ENCODE peak calls at places on chromosomes 6 and 20, in seven cellular contexts. H, W, J, X, V, G and Z are unnamed samples.

GRCh38 chr6:63649269-63649668 is 13.7 kb downstream of the PHF3 start:
- DNase-seq in H (no peak), W (peak; percentile 56), J (no peak), X (no peak), V (no peak), G (no peak), Z (no peak)

GRCh38 chr20:17630806-17631195 is 51.2 kb downstream of the RRBP1 start:
- DNase-seq in H (no peak), W (no peak), J (no peak), X (no peak), V (no peak), G (no peak), Z (no peak)

GRCh38 chr6:114467931-114468330 is 125.1 kb upstream of the HS3ST5 start:
- DNase-seq in H (peak; percentile 13), W (no peak), J (peak; percentile 0), X (no peak), V (no peak), G (no peak), Z (no peak)

GRCh38 chr6:116034327-116034726 is 26.4 kb downstream of the FRK start:
- DNase-seq in H (no peak), W (peak; percentile 56), J (peak; percentile 67), X (no peak), V (no peak), G (no peak), Z (peak; percentile 22)

GRCh38 chr6:124480021-124480430 is 482.2 kb upstream of the RNF217 start:
- DNase-seq in H (no peak), W (no peak), J (no peak), X (no peak), V (no peak), G (no peak), Z (no peak)

GRCh38 chr20:21557246-21557982 is 43.5 kb upstream of the NKX2-2 start:
- DNase-seq in H (no peak), W (no peak), J (no peak), X (no peak), V (no peak), G (no peak), Z (no peak)

GRCh38 chr6:68313911-68314310 is 321.2 kb upstream of the ADGRB3 start:
- DNase-seq in H (no peak), W (no peak), J (no peak), X (no peak), V (no peak), G (no peak), Z (no peak)

GRCh38 chr6:170056329-170056728 is 234.5 kb downstream of the DLL1 start:
- DNase-seq in H (no peak), W (no peak), J (no peak), X (no peak), V (no peak), G (no peak), Z (no peak)

GRCh38 chr6:167397712-167398111 is 72.8 kb downstream of the TTLL2 start:
- DNase-seq in H (no peak), W (no peak), J (no peak), X (no peak), V (no peak), G (no peak), Z (no peak)

GRCh38 chr6:79430913-79431312 is 106.3 kb downstream of the LCA5 start:
- DNase-seq in H (no peak), W (no peak), J (no peak), X (no peak), V (no peak), G (no peak), Z (no peak)

GRCh38 chr20:21315138-21315537 is 12.0 kb downstream of the XRN2 start:
- DNase-seq in H (peak; percentile 84), W (peak; percentile 60), J (peak; percentile 94), X (no peak), V (no peak), G (no peak), Z (peak; percentile 14)

GRCh38 chr6:137049095-137049494 is 4.3 kb upstream of the IL20RA start:
- DNase-seq in H (no peak), W (no peak), J (no peak), X (no peak), V (no peak), G (no peak), Z (no peak)

GRCh38 chr6:155832596-155832995 is 377.0 kb upstream of the NOX3 start:
- DNase-seq in H (peak; percentile 11), W (peak; percentile 61), J (peak; percentile 3), X (no peak), V (no peak), G (no peak), Z (no peak)

GRCh38 chr6:36249536-36249935 is 20.3 kb upstream of the PNPLA1 start:
- DNase-seq in H (no peak), W (no peak), J (no peak), X (no peak), V (no peak), G (no peak), Z (no peak)

GRCh38 chr6:16270178-16270794 is 31.9 kb downstream of the GMPR start:
- DNase-seq in H (no peak), W (no peak), J (no peak), X (no peak), V (no peak), G (no peak), Z (no peak)

GRCh38 chr20:39318911-39319310 is 356.8 kb downstream of the DHX35 start:
- DNase-seq in H (no peak), W (no peak), J (no peak), X (no peak), V (no peak), G (no peak), Z (no peak)

GRCh38 chr6:95091823-95092436 is 485.4 kb upstream of the MANEA start:
- DNase-seq in H (peak; percentile 56), W (peak; percentile 8), J (peak; percentile 48), X (no peak), V (no peak), G (no peak), Z (peak; percentile 7)

GRCh38 chr6:112468359-112468758 is 121.2 kb downstream of the RFPL4B start:
- DNase-seq in H (peak; percentile 68), W (no peak), J (peak; percentile 70), X (no peak), V (no peak), G (no peak), Z (no peak)

GRCh38 chr6:27290850-27291208 is 21.2 kb downstream of the POM121L2 start:
- DNase-seq in H (no peak), W (no peak), J (no peak), X (no peak), V (no peak), G (no peak), Z (no peak)

GRCh38 chr6:43101497-43101896 is 25.4 kb downstream of the PTK7 start:
- DNase-seq in H (no peak), W (no peak), J (no peak), X (no peak), V (no peak), G (no peak), Z (no peak)

GRCh38 chr6:135311446-135312200 is 130.5 kb downstream of the MYB start:
- DNase-seq in H (no peak), W (no peak), J (no peak), X (no peak), V (no peak), G (no peak), Z (no peak)

GRCh38 chr6:161584051-161584450 is 310.2 kb upstream of the AGPAT4 start:
- DNase-seq in H (no peak), W (no peak), J (peak; percentile 8), X (no peak), V (no peak), G (no peak), Z (no peak)

GRCh38 chr6:118249680-118250079 is 298.4 kb upstream of the PLN start:
- DNase-seq in H (no peak), W (no peak), J (no peak), X (no peak), V (no peak), G (no peak), Z (no peak)

GRCh38 chr20:13333793-13334192 is 112.7 kb downstream of the ISM1 start:
- DNase-seq in H (no peak), W (peak; percentile 23), J (no peak), X (no peak), V (no peak), G (no peak), Z (no peak)

GRCh38 chr6:163402616-163403015 is 11.9 kb upstream of the QKI start:
- DNase-seq in H (no peak), W (no peak), J (no peak), X (no peak), V (no peak), G (no peak), Z (no peak)

GRCh38 chr20:50980851-50981713 is 22.5 kb downstream of the MOCS3 start:
- DNase-seq in H (peak; percentile 82), W (peak; percentile 48), J (peak; percentile 52), X (peak; percentile 36), V (peak; percentile 44), G (peak; percentile 3), Z (peak; percentile 40)

GRCh38 chr20:19692685-19693119 is 65.4 kb upstream of the RIN2 start:
- DNase-seq in H (no peak), W (no peak), J (peak; percentile 65), X (no peak), V (peak; percentile 55), G (peak; percentile 35), Z (no peak)

GRCh38 chr20:50005378-50006020 is 22.7 kb downstream of the SNAI1 start:
- DNase-seq in H (no peak), W (no peak), J (no peak), X (no peak), V (no peak), G (no peak), Z (no peak)

GRCh38 chr20:63495771-63496403 is 3.0 kb downstream of the EEF1A2 start:
- DNase-seq in H (no peak), W (peak; percentile 16), J (peak; percentile 35), X (peak; percentile 64), V (peak; percentile 51), G (peak; percentile 29), Z (no peak)

GRCh38 chr6:38708483-38708882 is 5.5 kb upstream of the GLO1 start:
- DNase-seq in H (no peak), W (no peak), J (no peak), X (no peak), V (no peak), G (no peak), Z (no peak)

GRCh38 chr6:5085638-5086293 is 625 bp downstream of the PPP1R3G start:
- DNase-seq in H (no peak), W (peak; percentile 39), J (peak; percentile 21), X (no peak), V (peak; percentile 26), G (no peak), Z (no peak)

GRCh38 chr20:32832664-32833063 is 12.9 kb downstream of the MAPRE1 start:
- DNase-seq in H (no peak), W (no peak), J (no peak), X (peak; percentile 10), V (no peak), G (no peak), Z (no peak)

GRCh38 chr6:87959083-87959482 is 88.6 kb upstream of the SPACA1 start:
- DNase-seq in H (no peak), W (no peak), J (no peak), X (no peak), V (no peak), G (no peak), Z (no peak)